ENCODE peak calls at places on chromosome 14, in eight cellular contexts. One of them, this sample, is unnamed.

GRCh38 chr14:22332671-22333407 is 256.2 kb downstream of the DAD1 start:
- DNase-seq in testis: no peak
- DNase-seq in lower leg skin: no peak
- DNase-seq in kidney epithelial cell: no peak
- DNase-seq in fibroblast of mammary gland: peak; percentile 62
- DNase-seq in Peyer's patch: no peak
- DNase-seq in AG09309: no peak
- DNase-seq in tibial artery: no peak
- DNase-seq in this sample: no peak

GRCh38 chr14:77580477-77580876 is 36.0 kb downstream of the SPTLC2 start:
- DNase-seq in lower leg skin: no peak
- DNase-seq in testis: no peak
- DNase-seq in AG09309: no peak
- DNase-seq in fibroblast of mammary gland: no peak
- DNase-seq in Peyer's patch: no peak
- DNase-seq in tibial artery: no peak
- DNase-seq in kidney epithelial cell: no peak
- DNase-seq in this sample: no peak

GRCh38 chr14:25108959-25109358 is 59.0 kb upstream of the STXBP6 start:
- DNase-seq in Peyer's patch: no peak
- DNase-seq in kidney epithelial cell: no peak
- DNase-seq in testis: peak; percentile 75
- DNase-seq in fibroblast of mammary gland: peak; percentile 14
- DNase-seq in AG09309: no peak
- DNase-seq in lower leg skin: no peak
- DNase-seq in tibial artery: no peak
- DNase-seq in this sample: no peak

GRCh38 chr14:59217011-59217410 is 28.5 kb downstream of the DAAM1 start:
- DNase-seq in Peyer's patch: no peak
- DNase-seq in fibroblast of mammary gland: no peak
- DNase-seq in lower leg skin: no peak
- DNase-seq in kidney epithelial cell: no peak
- DNase-seq in AG09309: no peak
- DNase-seq in tibial artery: no peak
- DNase-seq in testis: no peak
- DNase-seq in this sample: no peak

GRCh38 chr14:51092965-51093364 is 1.9 kb downstream of the TRIM9 start:
- DNase-seq in AG09309: no peak
- DNase-seq in testis: no peak
- DNase-seq in fibroblast of mammary gland: no peak
- DNase-seq in Peyer's patch: no peak
- DNase-seq in tibial artery: no peak
- DNase-seq in kidney epithelial cell: no peak
- DNase-seq in lower leg skin: no peak
- DNase-seq in this sample: no peak

GRCh38 chr14:51094282-51094821 is 553 bp downstream of the TRIM9 start:
- DNase-seq in tibial artery: no peak
- DNase-seq in fibroblast of mammary gland: no peak
- DNase-seq in Peyer's patch: peak; percentile 48
- DNase-seq in lower leg skin: peak; percentile 86
- DNase-seq in AG09309: no peak
- DNase-seq in testis: no peak
- DNase-seq in kidney epithelial cell: no peak
- DNase-seq in this sample: no peak

GRCh38 chr14:64763801-64764511 is 59.7 kb downstream of the PLEKHG3 start:
- DNase-seq in AG09309: peak; percentile 17
- DNase-seq in kidney epithelial cell: no peak
- DNase-seq in lower leg skin: no peak
- DNase-seq in Peyer's patch: peak; percentile 30
- DNase-seq in testis: peak; percentile 49
- DNase-seq in tibial artery: peak; percentile 77
- DNase-seq in fibroblast of mammary gland: no peak
- DNase-seq in this sample: peak; percentile 64

GRCh38 chr14:89941830-89942377 is 12.6 kb downstream of the EFCAB11 start:
- DNase-seq in AG09309: no peak
- DNase-seq in lower leg skin: no peak
- DNase-seq in Peyer's patch: no peak
- DNase-seq in fibroblast of mammary gland: no peak
- DNase-seq in kidney epithelial cell: no peak
- DNase-seq in testis: no peak
- DNase-seq in tibial artery: no peak
- DNase-seq in this sample: no peak

GRCh38 chr14:57754558-57754957 is 111.3 kb downstream of the SLC35F4 start:
- DNase-seq in kidney epithelial cell: no peak
- DNase-seq in tibial artery: no peak
- DNase-seq in fibroblast of mammary gland: no peak
- DNase-seq in AG09309: no peak
- DNase-seq in Peyer's patch: no peak
- DNase-seq in lower leg skin: no peak
- DNase-seq in testis: no peak
- DNase-seq in this sample: no peak

GRCh38 chr14:99062772-99063418 is 209.1 kb downstream of the BCL11B start:
- DNase-seq in lower leg skin: no peak
- DNase-seq in Peyer's patch: no peak
- DNase-seq in AG09309: no peak
- DNase-seq in testis: no peak
- DNase-seq in tibial artery: no peak
- DNase-seq in kidney epithelial cell: no peak
- DNase-seq in fibroblast of mammary gland: no peak
- DNase-seq in this sample: no peak

GRCh38 chr14:51443195-51444018 is 203.4 kb downstream of the TMX1 start:
- DNase-seq in kidney epithelial cell: no peak
- DNase-seq in testis: no peak
- DNase-seq in Peyer's patch: no peak
- DNase-seq in fibroblast of mammary gland: peak; percentile 81
- DNase-seq in tibial artery: no peak
- DNase-seq in AG09309: no peak
- DNase-seq in lower leg skin: no peak
- DNase-seq in this sample: no peak

GRCh38 chr14:78022059-78022458 is 148.1 kb upstream of the NRXN3 start:
- DNase-seq in testis: peak; percentile 84
- DNase-seq in fibroblast of mammary gland: peak; percentile 68
- DNase-seq in kidney epithelial cell: no peak
- DNase-seq in lower leg skin: no peak
- DNase-seq in tibial artery: no peak
- DNase-seq in AG09309: no peak
- DNase-seq in Peyer's patch: peak; percentile 60
- DNase-seq in this sample: peak; percentile 67

GRCh38 chr14:93962701-93963601 is 13.4 kb downstream of the ASB2 start:
- DNase-seq in Peyer's patch: no peak
- DNase-seq in tibial artery: no peak
- DNase-seq in fibroblast of mammary gland: peak; percentile 28
- DNase-seq in testis: no peak
- DNase-seq in AG09309: no peak
- DNase-seq in lower leg skin: no peak
- DNase-seq in kidney epithelial cell: no peak
- DNase-seq in this sample: no peak

GRCh38 chr14:71206766-71207371 is 299.6 kb downstream of the PCNX1 start:
- DNase-seq in tibial artery: peak; percentile 90
- DNase-seq in Peyer's patch: no peak
- DNase-seq in kidney epithelial cell: peak; percentile 26
- DNase-seq in AG09309: peak; percentile 79
- DNase-seq in fibroblast of mammary gland: peak; percentile 89
- DNase-seq in testis: no peak
- DNase-seq in lower leg skin: peak; percentile 72
- DNase-seq in this sample: no peak

GRCh38 chr14:84520711-84521338 is 1009.1 kb upstream of the FLRT2 start:
- DNase-seq in lower leg skin: no peak
- DNase-seq in fibroblast of mammary gland: no peak
- DNase-seq in AG09309: no peak
- DNase-seq in testis: no peak
- DNase-seq in Peyer's patch: no peak
- DNase-seq in kidney epithelial cell: no peak
- DNase-seq in tibial artery: no peak
- DNase-seq in this sample: no peak

GRCh38 chr14:52000631-52001030 is 11.3 kb downstream of the RTRAF start:
- DNase-seq in testis: no peak
- DNase-seq in lower leg skin: no peak
- DNase-seq in fibroblast of mammary gland: no peak
- DNase-seq in AG09309: no peak
- DNase-seq in kidney epithelial cell: no peak
- DNase-seq in Peyer's patch: no peak
- DNase-seq in tibial artery: no peak
- DNase-seq in this sample: no peak

GRCh38 chr14:78840898-78841297 is 670.7 kb downstream of the NRXN3 start:
- DNase-seq in kidney epithelial cell: no peak
- DNase-seq in testis: no peak
- DNase-seq in AG09309: no peak
- DNase-seq in fibroblast of mammary gland: no peak
- DNase-seq in lower leg skin: no peak
- DNase-seq in Peyer's patch: no peak
- DNase-seq in tibial artery: no peak
- DNase-seq in this sample: no peak

GRCh38 chr14:21525571-21525970 is 575 bp downstream of the SALL2 start:
- DNase-seq in kidney epithelial cell: no peak
- DNase-seq in fibroblast of mammary gland: peak; percentile 25
- DNase-seq in AG09309: no peak
- DNase-seq in testis: no peak
- DNase-seq in lower leg skin: no peak
- DNase-seq in tibial artery: no peak
- DNase-seq in Peyer's patch: no peak
- DNase-seq in this sample: no peak

GRCh38 chr14:76181546-76181945 is 29.8 kb downstream of the GPATCH2L start:
- DNase-seq in kidney epithelial cell: no peak
- DNase-seq in lower leg skin: no peak
- DNase-seq in tibial artery: no peak
- DNase-seq in AG09309: no peak
- DNase-seq in Peyer's patch: no peak
- DNase-seq in testis: no peak
- DNase-seq in fibroblast of mammary gland: peak; percentile 17
- DNase-seq in this sample: no peak

GRCh38 chr14:98958048-98959031 is 313.7 kb downstream of the BCL11B start:
- DNase-seq in fibroblast of mammary gland: no peak
- DNase-seq in Peyer's patch: no peak
- DNase-seq in kidney epithelial cell: no peak
- DNase-seq in lower leg skin: peak; percentile 86
- DNase-seq in tibial artery: no peak
- DNase-seq in testis: no peak
- DNase-seq in AG09309: no peak
- DNase-seq in this sample: no peak

GRCh38 chr14:36069535-36069900 is 107.0 kb downstream of the PTCSC3 start:
- DNase-seq in tibial artery: no peak
- DNase-seq in kidney epithelial cell: no peak
- DNase-seq in Peyer's patch: no peak
- DNase-seq in fibroblast of mammary gland: peak; percentile 47
- DNase-seq in testis: peak; percentile 38
- DNase-seq in lower leg skin: no peak
- DNase-seq in AG09309: no peak
- DNase-seq in this sample: peak; percentile 51

GRCh38 chr14:97299661-97300060 is 502.5 kb downstream of the VRK1 start:
- DNase-seq in tibial artery: no peak
- DNase-seq in fibroblast of mammary gland: no peak
- DNase-seq in testis: peak; percentile 36
- DNase-seq in lower leg skin: no peak
- DNase-seq in AG09309: no peak
- DNase-seq in kidney epithelial cell: no peak
- DNase-seq in Peyer's patch: no peak
- DNase-seq in this sample: no peak

GRCh38 chr14:73713804-73714655 is at the start of gene PNMA1:
- DNase-seq in AG09309: no peak
- DNase-seq in fibroblast of mammary gland: peak; percentile 67
- DNase-seq in kidney epithelial cell: no peak
- DNase-seq in testis: peak; percentile 96
- DNase-seq in Peyer's patch: peak; percentile 89
- DNase-seq in lower leg skin: peak; percentile 96
- DNase-seq in tibial artery: peak; percentile 95
- DNase-seq in this sample: peak; percentile 85

GRCh38 chr14:72599579-72600470 is 294.1 kb downstream of the DPF3 start:
- DNase-seq in fibroblast of mammary gland: no peak
- DNase-seq in kidney epithelial cell: no peak
- DNase-seq in testis: no peak
- DNase-seq in Peyer's patch: no peak
- DNase-seq in tibial artery: no peak
- DNase-seq in lower leg skin: no peak
- DNase-seq in AG09309: no peak
- DNase-seq in this sample: no peak
- H3K4me3 ChIP-seq in fibroblast of mammary gland: no peak overlapping the region
- H3K4me3 ChIP-seq in kidney epithelial cell: no peak overlapping the region
- H3K4me3 ChIP-seq in testis: no peak overlapping the region
- H3K4me3 ChIP-seq in Peyer's patch: no peak overlapping the region
- H3K4me3 ChIP-seq in tibial artery: no peak overlapping the region
- H3K4me3 ChIP-seq in lower leg skin: no peak overlapping the region
- H3K4me3 ChIP-seq in AG09309: no peak overlapping the region
- H3K4me3 ChIP-seq in this sample: no peak overlapping the region

GRCh38 chr14:102498005-102498677 is 11.4 kb downstream of the ANKRD9 start:
- DNase-seq in lower leg skin: no peak
- DNase-seq in fibroblast of mammary gland: peak; percentile 17
- DNase-seq in tibial artery: no peak
- DNase-seq in kidney epithelial cell: no peak
- DNase-seq in AG09309: no peak
- DNase-seq in testis: peak; percentile 38
- DNase-seq in Peyer's patch: peak; percentile 76
- DNase-seq in this sample: peak; percentile 35
- TF ChIP-seq CTCF in lower leg skin: no peak
- TF ChIP-seq CTCF in fibroblast of mammary gland: no peak
- TF ChIP-seq CTCF in tibial artery: no peak
- TF ChIP-seq CTCF in kidney epithelial cell: peak; percentile 21
- TF ChIP-seq CTCF in AG09309: peak; percentile 14
- TF ChIP-seq CTCF in testis: no peak
- TF ChIP-seq CTCF in Peyer's patch: peak; percentile 19
- TF ChIP-seq CTCF in this sample: peak; percentile 10

DNA sequence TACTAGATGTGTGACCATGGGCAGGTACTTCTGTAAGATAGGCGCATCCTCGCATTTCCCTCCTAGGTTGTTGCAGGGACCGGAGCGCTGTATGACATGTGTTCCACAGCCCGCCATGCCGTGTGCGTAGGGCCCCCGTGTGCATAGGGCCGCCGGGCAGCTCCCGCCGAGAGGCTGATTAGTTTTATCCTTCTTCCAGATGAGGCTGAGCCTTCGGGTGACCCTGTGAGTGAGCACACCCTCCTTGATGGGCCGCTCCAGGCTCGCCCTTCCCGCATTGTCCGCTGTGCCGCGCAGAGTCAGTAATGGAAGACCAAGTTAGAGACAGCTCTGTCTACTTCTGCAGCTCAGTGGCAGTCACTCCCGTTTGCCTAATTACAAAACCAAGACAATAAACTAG is 72.9 kb upstream of the DYNC1H1 start:
- DNase-seq in testis: no peak
- DNase-seq in kidney epithelial cell: no peak
- DNase-seq in tibial artery: no peak
- DNase-seq in lower leg skin: peak; percentile 71
- DNase-seq in AG09309: no peak
- DNase-seq in Peyer's patch: no peak
- DNase-seq in fibroblast of mammary gland: no peak
- DNase-seq in this sample: no peak
- H3K4me3 ChIP-seq in testis: no peak overlapping the region
- H3K4me3 ChIP-seq in kidney epithelial cell: no peak overlapping the region
- H3K4me3 ChIP-seq in tibial artery: no peak overlapping the region
- H3K4me3 ChIP-seq in lower leg skin: no peak overlapping the region
- H3K4me3 ChIP-seq in AG09309: no peak overlapping the region
- H3K4me3 ChIP-seq in Peyer's patch: no peak overlapping the region
- H3K4me3 ChIP-seq in fibroblast of mammary gland: no peak overlapping the region
- H3K4me3 ChIP-seq in this sample: no peak overlapping the region

GRCh38 chr14:100384819-100385813 is 62.0 kb downstream of the SLC25A47 start:
- DNase-seq in fibroblast of mammary gland: peak; percentile 76
- DNase-seq in AG09309: no peak
- DNase-seq in Peyer's patch: no peak
- DNase-seq in tibial artery: no peak
- DNase-seq in lower leg skin: no peak
- DNase-seq in testis: no peak
- DNase-seq in kidney epithelial cell: no peak
- DNase-seq in this sample: no peak
- TF ChIP-seq CTCF in fibroblast of mammary gland: peak; percentile 59
- TF ChIP-seq CTCF in AG09309: peak; percentile 39
- TF ChIP-seq CTCF in Peyer's patch: peak; percentile 32
- TF ChIP-seq CTCF in tibial artery: peak; percentile 32
- TF ChIP-seq CTCF in lower leg skin: no peak
- TF ChIP-seq CTCF in testis: peak; percentile 82
- TF ChIP-seq CTCF in kidney epithelial cell: peak; percentile 36
- TF ChIP-seq CTCF in this sample: peak; percentile 55

GRCh38 chr14:104725772-104726548 is 1.9 kb downstream of the ADSS1 start:
- DNase-seq in fibroblast of mammary gland: no peak
- DNase-seq in tibial artery: peak; percentile 87
- DNase-seq in lower leg skin: no peak
- DNase-seq in Peyer's patch: no peak
- DNase-seq in AG09309: no peak
- DNase-seq in testis: no peak
- DNase-seq in kidney epithelial cell: no peak
- DNase-seq in this sample: no peak
- H3K4me3 ChIP-seq in fibroblast of mammary gland: no peak overlapping the region
- H3K4me3 ChIP-seq in tibial artery: peak overlapping the region; percentile 66
- H3K4me3 ChIP-seq in lower leg skin: no peak overlapping the region
- H3K4me3 ChIP-seq in Peyer's patch: no peak overlapping the region
- H3K4me3 ChIP-seq in AG09309: no peak overlapping the region
- H3K4me3 ChIP-seq in testis: no peak overlapping the region
- H3K4me3 ChIP-seq in kidney epithelial cell: no peak overlapping the region
- H3K4me3 ChIP-seq in this sample: no peak overlapping the region